ENCODE peak calls at places on chromosomes 11 and 22, in six cellular contexts. One of them, this sample, is unnamed.

GRCh38 chr22:20140107-20140445 is 8.5 kb downstream of the ZDHHC8 start:
- DNase-seq in right cardiac atrium: no peak
- DNase-seq in NCI-H1417: no peak
- DNase-seq in MV-4-11: no peak
- DNase-seq in amniotic epithelial cell: no peak
- DNase-seq in CD4-positive, CD25-positive, alpha-beta regulatory T cell: no peak
- DNase-seq in this sample: no peak

GRCh38 chr11:15562230-15562629 is 447.5 kb downstream of the INSC start:
- DNase-seq in right cardiac atrium: no peak
- DNase-seq in NCI-H1417: no peak
- DNase-seq in MV-4-11: no peak
- DNase-seq in amniotic epithelial cell: no peak
- DNase-seq in CD4-positive, CD25-positive, alpha-beta regulatory T cell: no peak
- DNase-seq in this sample: no peak

GRCh38 chr11:14687943-14688627 is 44.5 kb downstream of the PDE3B start:
- DNase-seq in right cardiac atrium: no peak
- DNase-seq in NCI-H1417: peak; percentile 4
- DNase-seq in MV-4-11: no peak
- DNase-seq in amniotic epithelial cell: peak; percentile 4
- DNase-seq in CD4-positive, CD25-positive, alpha-beta regulatory T cell: no peak
- DNase-seq in this sample: no peak

GRCh38 chr11:104126464-104126863 is 37.5 kb downstream of the PDGFD start:
- DNase-seq in right cardiac atrium: no peak
- DNase-seq in NCI-H1417: no peak
- DNase-seq in MV-4-11: no peak
- DNase-seq in amniotic epithelial cell: no peak
- DNase-seq in CD4-positive, CD25-positive, alpha-beta regulatory T cell: no peak
- DNase-seq in this sample: no peak

GRCh38 chr11:65182258-65183170 is 786 bp downstream of the CAPN1 start:
- DNase-seq in right cardiac atrium: no peak
- DNase-seq in NCI-H1417: peak; percentile 69
- DNase-seq in MV-4-11: no peak
- DNase-seq in amniotic epithelial cell: peak; percentile 34
- DNase-seq in CD4-positive, CD25-positive, alpha-beta regulatory T cell: no peak
- DNase-seq in this sample: no peak

GRCh38 chr22:22553141-22553540 is 5.9 kb downstream of the PRAME start:
- DNase-seq in right cardiac atrium: no peak
- DNase-seq in NCI-H1417: no peak
- DNase-seq in MV-4-11: no peak
- DNase-seq in amniotic epithelial cell: no peak
- DNase-seq in CD4-positive, CD25-positive, alpha-beta regulatory T cell: no peak
- DNase-seq in this sample: no peak

GRCh38 chr11:109865558-109866186 is 227.5 kb upstream of the ZC3H12C start:
- DNase-seq in right cardiac atrium: no peak
- DNase-seq in NCI-H1417: peak; percentile 51
- DNase-seq in MV-4-11: no peak
- DNase-seq in amniotic epithelial cell: no peak
- DNase-seq in CD4-positive, CD25-positive, alpha-beta regulatory T cell: no peak
- DNase-seq in this sample: no peak

GRCh38 chr22:50148991-50149721 is 21.4 kb upstream of the PANX2 start:
- DNase-seq in right cardiac atrium: no peak
- DNase-seq in NCI-H1417: no peak
- DNase-seq in MV-4-11: peak; percentile 76
- DNase-seq in amniotic epithelial cell: peak; percentile 44
- DNase-seq in CD4-positive, CD25-positive, alpha-beta regulatory T cell: peak; percentile 79
- DNase-seq in this sample: peak; percentile 93

GRCh38 chr22:47342446-47342845 is 580.0 kb downstream of the TBC1D22A start:
- DNase-seq in right cardiac atrium: no peak
- DNase-seq in NCI-H1417: no peak
- DNase-seq in MV-4-11: no peak
- DNase-seq in amniotic epithelial cell: no peak
- DNase-seq in CD4-positive, CD25-positive, alpha-beta regulatory T cell: no peak
- DNase-seq in this sample: no peak

GRCh38 chr22:46122980-46123693 is 27.2 kb upstream of the PPARA start:
- DNase-seq in right cardiac atrium: no peak
- DNase-seq in NCI-H1417: no peak
- DNase-seq in MV-4-11: peak; percentile 17
- DNase-seq in amniotic epithelial cell: no peak
- DNase-seq in CD4-positive, CD25-positive, alpha-beta regulatory T cell: no peak
- DNase-seq in this sample: no peak

GRCh38 chr11:132186193-132186592 is 815.8 kb downstream of the NTM start:
- DNase-seq in right cardiac atrium: no peak
- DNase-seq in NCI-H1417: no peak
- DNase-seq in MV-4-11: no peak
- DNase-seq in amniotic epithelial cell: no peak
- DNase-seq in CD4-positive, CD25-positive, alpha-beta regulatory T cell: no peak
- DNase-seq in this sample: no peak

GRCh38 chr11:65911682-65912568 is 6.9 kb downstream of the C11orf68 start:
- DNase-seq in right cardiac atrium: peak; percentile 68
- DNase-seq in NCI-H1417: peak; percentile 66
- DNase-seq in MV-4-11: peak; percentile 72
- DNase-seq in amniotic epithelial cell: peak; percentile 59
- DNase-seq in CD4-positive, CD25-positive, alpha-beta regulatory T cell: no peak
- DNase-seq in this sample: no peak